ENCODE peak calls at places on chromosomes 1 and 21, in seven cellular contexts. One of them, this sample, is unnamed.

GRCh38 chr1:172670316-172670715 is 11.4 kb downstream of the FASLG start:
- DNase-seq in AG10803: no peak
- DNase-seq in stimulated activated CD8-positive, alpha-beta memory T cell treated with anti-CD3 and anti-CD28 coated beads, Interleukin-4, amount 100 ng/mL, for 24 hours: no peak
- DNase-seq in Kasumi-1: no peak
- DNase-seq in cardiac fibroblast: no peak
- DNase-seq in left cardiac atrium: no peak
- DNase-seq in stimulated activated CD4-positive, alpha-beta T cell treated with anti-CD3 and anti-CD28 coated beads, Interleukin-2, amount 100 ng/mL, for 24 hours: peak
- DNase-seq in this sample: no peak

GRCh38 chr21:46114963-46115362 is 17.1 kb downstream of the COL6A2 start:
- DNase-seq in cardiac fibroblast: no peak
- DNase-seq in stimulated activated CD8-positive, alpha-beta memory T cell treated with anti-CD3 and anti-CD28 coated beads, Interleukin-4, amount 100 ng/mL, for 24 hours: no peak
- DNase-seq in AG10803: no peak
- DNase-seq in left cardiac atrium: peak
- DNase-seq in Kasumi-1: no peak
- DNase-seq in stimulated activated CD4-positive, alpha-beta T cell treated with anti-CD3 and anti-CD28 coated beads, Interleukin-2, amount 100 ng/mL, for 24 hours: no peak
- DNase-seq in this sample: no peak

GRCh38 chr1:154866995-154867795 is 2.9 kb downstream of the KCNN3 start:
- DNase-seq in stimulated activated CD4-positive, alpha-beta T cell treated with anti-CD3 and anti-CD28 coated beads, Interleukin-2, amount 100 ng/mL, for 24 hours: peak
- DNase-seq in AG10803: peak
- DNase-seq in stimulated activated CD8-positive, alpha-beta memory T cell treated with anti-CD3 and anti-CD28 coated beads, Interleukin-4, amount 100 ng/mL, for 24 hours: no peak
- DNase-seq in cardiac fibroblast: peak
- DNase-seq in Kasumi-1: no peak
- DNase-seq in left cardiac atrium: peak
- DNase-seq in this sample: no peak

GRCh38 chr1:165281207-165281901 is 75.2 kb downstream of the LMX1A start:
- DNase-seq in Kasumi-1: no peak
- DNase-seq in AG10803: no peak
- DNase-seq in left cardiac atrium: no peak
- DNase-seq in stimulated activated CD4-positive, alpha-beta T cell treated with anti-CD3 and anti-CD28 coated beads, Interleukin-2, amount 100 ng/mL, for 24 hours: no peak
- DNase-seq in cardiac fibroblast: no peak
- DNase-seq in stimulated activated CD8-positive, alpha-beta memory T cell treated with anti-CD3 and anti-CD28 coated beads, Interleukin-4, amount 100 ng/mL, for 24 hours: no peak
- DNase-seq in this sample: no peak

GRCh38 chr1:23555225-23555801 is 4.0 kb downstream of the ID3 start:
- DNase-seq in cardiac fibroblast: peak
- DNase-seq in left cardiac atrium: no peak
- DNase-seq in stimulated activated CD4-positive, alpha-beta T cell treated with anti-CD3 and anti-CD28 coated beads, Interleukin-2, amount 100 ng/mL, for 24 hours: no peak
- DNase-seq in Kasumi-1: no peak
- DNase-seq in stimulated activated CD8-positive, alpha-beta memory T cell treated with anti-CD3 and anti-CD28 coated beads, Interleukin-4, amount 100 ng/mL, for 24 hours: no peak
- DNase-seq in AG10803: peak
- DNase-seq in this sample: no peak

GRCh38 chr1:1273535-1274298 is at the start of gene UBE2J2:
- DNase-seq in stimulated activated CD4-positive, alpha-beta T cell treated with anti-CD3 and anti-CD28 coated beads, Interleukin-2, amount 100 ng/mL, for 24 hours: peak
- DNase-seq in left cardiac atrium: peak
- DNase-seq in stimulated activated CD8-positive, alpha-beta memory T cell treated with anti-CD3 and anti-CD28 coated beads, Interleukin-4, amount 100 ng/mL, for 24 hours: peak
- DNase-seq in cardiac fibroblast: peak
- DNase-seq in AG10803: peak
- DNase-seq in Kasumi-1: peak
- DNase-seq in this sample: peak

GRCh38 chr1:160636547-160636946 is 10.3 kb downstream of the SLAMF1 start:
- DNase-seq in Kasumi-1: no peak
- DNase-seq in stimulated activated CD4-positive, alpha-beta T cell treated with anti-CD3 and anti-CD28 coated beads, Interleukin-2, amount 100 ng/mL, for 24 hours: no peak
- DNase-seq in left cardiac atrium: no peak
- DNase-seq in cardiac fibroblast: no peak
- DNase-seq in stimulated activated CD8-positive, alpha-beta memory T cell treated with anti-CD3 and anti-CD28 coated beads, Interleukin-4, amount 100 ng/mL, for 24 hours: no peak
- DNase-seq in AG10803: no peak
- DNase-seq in this sample: no peak

GRCh38 chr21:36325373-36326010 is 5.5 kb downstream of the MORC3 start:
- DNase-seq in left cardiac atrium: no peak
- DNase-seq in Kasumi-1: no peak
- DNase-seq in stimulated activated CD4-positive, alpha-beta T cell treated with anti-CD3 and anti-CD28 coated beads, Interleukin-2, amount 100 ng/mL, for 24 hours: no peak
- DNase-seq in AG10803: peak
- DNase-seq in cardiac fibroblast: peak
- DNase-seq in stimulated activated CD8-positive, alpha-beta memory T cell treated with anti-CD3 and anti-CD28 coated beads, Interleukin-4, amount 100 ng/mL, for 24 hours: no peak
- DNase-seq in this sample: no peak

GRCh38 chr1:23719162-23719820 is 24.0 kb upstream of the ELOA start:
- DNase-seq in AG10803: peak
- DNase-seq in cardiac fibroblast: peak
- DNase-seq in left cardiac atrium: no peak
- DNase-seq in stimulated activated CD4-positive, alpha-beta T cell treated with anti-CD3 and anti-CD28 coated beads, Interleukin-2, amount 100 ng/mL, for 24 hours: no peak
- DNase-seq in stimulated activated CD8-positive, alpha-beta memory T cell treated with anti-CD3 and anti-CD28 coated beads, Interleukin-4, amount 100 ng/mL, for 24 hours: no peak
- DNase-seq in Kasumi-1: no peak
- DNase-seq in this sample: no peak

GRCh38 chr1:27563407-27564263 is 40.3 kb downstream of the AHDC1 start:
- DNase-seq in AG10803: peak
- DNase-seq in stimulated activated CD8-positive, alpha-beta memory T cell treated with anti-CD3 and anti-CD28 coated beads, Interleukin-4, amount 100 ng/mL, for 24 hours: no peak
- DNase-seq in left cardiac atrium: peak
- DNase-seq in cardiac fibroblast: peak
- DNase-seq in Kasumi-1: no peak
- DNase-seq in stimulated activated CD4-positive, alpha-beta T cell treated with anti-CD3 and anti-CD28 coated beads, Interleukin-2, amount 100 ng/mL, for 24 hours: no peak
- DNase-seq in this sample: no peak

GRCh38 chr1:8874230-8875201 is 4.0 kb downstream of the ENO1 start:
- DNase-seq in cardiac fibroblast: no peak
- DNase-seq in stimulated activated CD4-positive, alpha-beta T cell treated with anti-CD3 and anti-CD28 coated beads, Interleukin-2, amount 100 ng/mL, for 24 hours: no peak
- DNase-seq in stimulated activated CD8-positive, alpha-beta memory T cell treated with anti-CD3 and anti-CD28 coated beads, Interleukin-4, amount 100 ng/mL, for 24 hours: no peak
- DNase-seq in AG10803: no peak
- DNase-seq in left cardiac atrium: no peak
- DNase-seq in Kasumi-1: no peak
- DNase-seq in this sample: no peak

GRCh38 chr1:65363484-65363883 is 54.1 kb downstream of the DNAJC6 start:
- DNase-seq in left cardiac atrium: no peak
- DNase-seq in stimulated activated CD4-positive, alpha-beta T cell treated with anti-CD3 and anti-CD28 coated beads, Interleukin-2, amount 100 ng/mL, for 24 hours: no peak
- DNase-seq in Kasumi-1: no peak
- DNase-seq in stimulated activated CD8-positive, alpha-beta memory T cell treated with anti-CD3 and anti-CD28 coated beads, Interleukin-4, amount 100 ng/mL, for 24 hours: no peak
- DNase-seq in cardiac fibroblast: no peak
- DNase-seq in AG10803: no peak
- DNase-seq in this sample: no peak

GRCh38 chr1:240349695-240350094 is 258.0 kb downstream of the FMN2 start:
- DNase-seq in left cardiac atrium: no peak
- DNase-seq in Kasumi-1: no peak
- DNase-seq in AG10803: no peak
- DNase-seq in stimulated activated CD8-positive, alpha-beta memory T cell treated with anti-CD3 and anti-CD28 coated beads, Interleukin-4, amount 100 ng/mL, for 24 hours: no peak
- DNase-seq in cardiac fibroblast: no peak
- DNase-seq in stimulated activated CD4-positive, alpha-beta T cell treated with anti-CD3 and anti-CD28 coated beads, Interleukin-2, amount 100 ng/mL, for 24 hours: no peak
- DNase-seq in this sample: no peak

GRCh38 chr1:108590947-108591346 is 31.0 kb downstream of the EEIG2 start:
- DNase-seq in Kasumi-1: no peak
- DNase-seq in cardiac fibroblast: peak
- DNase-seq in stimulated activated CD4-positive, alpha-beta T cell treated with anti-CD3 and anti-CD28 coated beads, Interleukin-2, amount 100 ng/mL, for 24 hours: no peak
- DNase-seq in left cardiac atrium: no peak
- DNase-seq in AG10803: peak
- DNase-seq in stimulated activated CD8-positive, alpha-beta memory T cell treated with anti-CD3 and anti-CD28 coated beads, Interleukin-4, amount 100 ng/mL, for 24 hours: no peak
- DNase-seq in this sample: no peak

GRCh38 chr1:171738921-171739320 is 2.9 kb downstream of the VAMP4 start:
- DNase-seq in cardiac fibroblast: no peak
- DNase-seq in stimulated activated CD4-positive, alpha-beta T cell treated with anti-CD3 and anti-CD28 coated beads, Interleukin-2, amount 100 ng/mL, for 24 hours: no peak
- DNase-seq in stimulated activated CD8-positive, alpha-beta memory T cell treated with anti-CD3 and anti-CD28 coated beads, Interleukin-4, amount 100 ng/mL, for 24 hours: no peak
- DNase-seq in AG10803: peak
- DNase-seq in left cardiac atrium: no peak
- DNase-seq in Kasumi-1: no peak
- DNase-seq in this sample: no peak

GRCh38 chr1:36912365-36912840 is 121.9 kb downstream of the GRIK3 start:
- DNase-seq in cardiac fibroblast: no peak
- DNase-seq in stimulated activated CD8-positive, alpha-beta memory T cell treated with anti-CD3 and anti-CD28 coated beads, Interleukin-4, amount 100 ng/mL, for 24 hours: no peak
- DNase-seq in Kasumi-1: no peak
- DNase-seq in stimulated activated CD4-positive, alpha-beta T cell treated with anti-CD3 and anti-CD28 coated beads, Interleukin-2, amount 100 ng/mL, for 24 hours: no peak
- DNase-seq in AG10803: no peak
- DNase-seq in left cardiac atrium: no peak
- DNase-seq in this sample: no peak

GRCh38 chr1:156704930-156705320 is 458 bp downstream of the CRABP2 start:
- DNase-seq in AG10803: peak
- DNase-seq in stimulated activated CD8-positive, alpha-beta memory T cell treated with anti-CD3 and anti-CD28 coated beads, Interleukin-4, amount 100 ng/mL, for 24 hours: peak
- DNase-seq in cardiac fibroblast: peak
- DNase-seq in Kasumi-1: no peak
- DNase-seq in left cardiac atrium: peak
- DNase-seq in stimulated activated CD4-positive, alpha-beta T cell treated with anti-CD3 and anti-CD28 coated beads, Interleukin-2, amount 100 ng/mL, for 24 hours: peak
- DNase-seq in this sample: peak

GRCh38 chr1:21174638-21175323 is 1.9 kb downstream of the EIF4G3 start:
- DNase-seq in stimulated activated CD8-positive, alpha-beta memory T cell treated with anti-CD3 and anti-CD28 coated beads, Interleukin-4, amount 100 ng/mL, for 24 hours: no peak
- DNase-seq in left cardiac atrium: no peak
- DNase-seq in stimulated activated CD4-positive, alpha-beta T cell treated with anti-CD3 and anti-CD28 coated beads, Interleukin-2, amount 100 ng/mL, for 24 hours: no peak
- DNase-seq in Kasumi-1: no peak
- DNase-seq in cardiac fibroblast: peak
- DNase-seq in AG10803: peak
- DNase-seq in this sample: no peak

GRCh38 chr1:202179828-202180750 is 13.5 kb upstream of the LGR6 start:
- DNase-seq in stimulated activated CD4-positive, alpha-beta T cell treated with anti-CD3 and anti-CD28 coated beads, Interleukin-2, amount 100 ng/mL, for 24 hours: no peak
- DNase-seq in left cardiac atrium: no peak
- DNase-seq in Kasumi-1: no peak
- DNase-seq in AG10803: no peak
- DNase-seq in cardiac fibroblast: no peak
- DNase-seq in stimulated activated CD8-positive, alpha-beta memory T cell treated with anti-CD3 and anti-CD28 coated beads, Interleukin-4, amount 100 ng/mL, for 24 hours: no peak
- DNase-seq in this sample: no peak

GRCh38 chr1:24443241-24443656 is 27.6 kb downstream of the NIPAL3 start:
- DNase-seq in stimulated activated CD8-positive, alpha-beta memory T cell treated with anti-CD3 and anti-CD28 coated beads, Interleukin-4, amount 100 ng/mL, for 24 hours: no peak
- DNase-seq in cardiac fibroblast: peak
- DNase-seq in AG10803: peak
- DNase-seq in left cardiac atrium: no peak
- DNase-seq in Kasumi-1: no peak
- DNase-seq in stimulated activated CD4-positive, alpha-beta T cell treated with anti-CD3 and anti-CD28 coated beads, Interleukin-2, amount 100 ng/mL, for 24 hours: no peak
- DNase-seq in this sample: no peak